ENCODE peak calls at places on chromosomes 16 and 17, in four cellular contexts. One of them, this sample, is unnamed.
A peak's percentile ranks its signal among the peaks of the same experiment; 100 is the strongest.

GRCh38 chr17:73291260-73291801 is 20.5 kb downstream of the CDC42EP4 start:
- DNase-seq in effector memory CD4-positive, alpha-beta T cell: no peak
- DNase-seq in NCI-H460: peak; percentile 54
- DNase-seq in cardiac muscle cell: peak; percentile 86
- DNase-seq in this sample: no peak

GRCh38 chr16:30356401-30357084 is 1.4 kb upstream of the CD2BP2 start:
- DNase-seq in effector memory CD4-positive, alpha-beta T cell: no peak
- DNase-seq in cardiac muscle cell: no peak
- DNase-seq in NCI-H460: no peak
- DNase-seq in this sample: no peak

GRCh38 chr17:30235386-30236296 is at the start of gene SLC6A4:
- DNase-seq in NCI-H460: no peak
- DNase-seq in effector memory CD4-positive, alpha-beta T cell: no peak
- DNase-seq in cardiac muscle cell: peak; percentile 31
- DNase-seq in this sample: no peak

GRCh38 chr16:48003226-48003907 is 152.4 kb downstream of the ABCC12 start:
- DNase-seq in cardiac muscle cell: no peak
- DNase-seq in effector memory CD4-positive, alpha-beta T cell: no peak
- DNase-seq in NCI-H460: no peak
- DNase-seq in this sample: no peak

GRCh38 chr17:44043326-44043725 is 23.1 kb downstream of the LSM12 start:
- DNase-seq in cardiac muscle cell: peak; percentile 77
- DNase-seq in effector memory CD4-positive, alpha-beta T cell: no peak
- DNase-seq in NCI-H460: no peak
- DNase-seq in this sample: no peak

GRCh38 chr16:79599837-79600635 is 501 bp downstream of the MAF start:
- DNase-seq in cardiac muscle cell: peak; percentile 57
- DNase-seq in NCI-H460: no peak
- DNase-seq in effector memory CD4-positive, alpha-beta T cell: peak; percentile 46
- DNase-seq in this sample: peak; percentile 14

GRCh38 chr16:67676516-67676915 is 9.9 kb downstream of the C16orf86 start:
- DNase-seq in cardiac muscle cell: no peak
- DNase-seq in NCI-H460: no peak
- DNase-seq in effector memory CD4-positive, alpha-beta T cell: no peak
- DNase-seq in this sample: no peak

GRCh38 chr17:40015005-40015997 is at the start of gene CSF3:
- DNase-seq in effector memory CD4-positive, alpha-beta T cell: no peak
- DNase-seq in NCI-H460: no peak
- DNase-seq in cardiac muscle cell: peak; percentile 44
- DNase-seq in this sample: no peak

This sample was measured in activated gamma-delta T cell treated with anti-CD3 and anti-CD28 coated beads, Interleukin-2, amount 50 U/mL, for 16 hours.